ENCODE peak calls at places on chromosome 6, in four cellular contexts. Q is NT2/D1, A is WTC11, F is NCI-H2081 treated with DMSO at 0.1 percent for 48 hours. L is an unnamed sample.

GRCh38 chr6:31007694-31008093 is 2.6 kb upstream of the MUC22 start:
- DNase-seq in Q (no peak), A (no peak), F (no peak), L (no peak)

GRCh38 chr6:34248727-34249468 is at the start of gene SMIM29:
- DNase-seq in Q (peak; percentile 90), A (peak; percentile 98), F (peak; percentile 79), L (no peak)

GRCh38 chr6:26075063-26075717 is 12.0 kb upstream of the HFE start:
- DNase-seq in Q (no peak), A (peak; percentile 46), F (no peak), L (no peak)

GRCh38 chr6:43628392-43629103 is 516 bp downstream of the GTPBP2 start:
- DNase-seq in Q (no peak), A (peak; percentile 54), F (no peak), L (no peak)

GRCh38 chr6:11890849-11891248 is 112.2 kb upstream of the ADTRP start:
- DNase-seq in Q (no peak), A (no peak), F (no peak), L (no peak)

GRCh38 chr6:150185697-150186096 is 42.9 kb downstream of the PPP1R14C start:
- DNase-seq in Q (no peak), A (no peak), F (no peak), L (no peak)

GRCh38 chr6:37127961-37128862 is 41.7 kb upstream of the PIM1 start:
- DNase-seq in Q (no peak), A (no peak), F (no peak), L (no peak)

GRCh38 chr6:14452567-14453527 is 335.3 kb downstream of the CD83 start:
- DNase-seq in Q (no peak), A (no peak), F (no peak), L (no peak)

GRCh38 chr6:35091353-35092083 is 49.6 kb downstream of the TCP11 start:
- DNase-seq in Q (no peak), A (no peak), F (no peak), L (no peak)

GRCh38 chr6:137975058-137975940 is 108.2 kb downstream of the TNFAIP3 start:
- DNase-seq in Q (no peak), A (no peak), F (no peak), L (no peak)

GRCh38 chr6:87099472-87099871 is 4.6 kb upstream of the CGA start:
- DNase-seq in Q (no peak), A (no peak), F (no peak), L (no peak)

GRCh38 chr6:389622-390021 is 1.9 kb upstream of the IRF4 start:
- DNase-seq in Q (no peak), A (no peak), F (no peak), L (no peak)

GRCh38 chr6:157314705-157315321 is 8.5 kb downstream of the TMEM242 start:
- DNase-seq in Q (peak; percentile 23), A (no peak), F (no peak), L (no peak)

GRCh38 chr6:17178754-17179153 is 76.9 kb downstream of the STMND1 start:
- DNase-seq in Q (no peak), A (no peak), F (no peak), L (no peak)

GRCh38 chr6:22445946-22446345 is 123.4 kb upstream of the HDGFL1 start:
- DNase-seq in Q (no peak), A (no peak), F (no peak), L (no peak)

GRCh38 chr6:34961574-34961973 is 72.5 kb downstream of the ANKS1A start:
- DNase-seq in Q (no peak), A (no peak), F (no peak), L (no peak)

GRCh38 chr6:45640081-45640491 is 262.4 kb upstream of the SUPT3H start:
- DNase-seq in Q (no peak), A (no peak), F (no peak), L (no peak)

GRCh38 chr6:85404497-85405174 is 45.2 kb upstream of the NT5E start:
- DNase-seq in Q (no peak), A (no peak), F (no peak), L (no peak)

GRCh38 chr6:24775520-24776058 is 852 bp downstream of the GMNN start:
- DNase-seq in Q (no peak), A (no peak), F (no peak), L (no peak)

GRCh38 chr6:63643862-63644261 is 8.3 kb downstream of the PHF3 start:
- DNase-seq in Q (no peak), A (no peak), F (no peak), L (no peak)

GRCh38 chr6:42017021-42017643 is 33.2 kb upstream of the TAF8 start:
- DNase-seq in Q (no peak), A (no peak), F (no peak), L (no peak)

GRCh38 chr6:38673397-38674165 is 29.4 kb downstream of the GLO1 start:
- DNase-seq in Q (no peak), A (no peak), F (no peak), L (no peak)

GRCh38 chr6:80003841-80004198 is 629 bp upstream of the TTK start:
- DNase-seq in Q (no peak), A (peak; percentile 16), F (no peak), L (no peak)

GRCh38 chr6:90365565-90366219 is 69.0 kb upstream of the BACH2 start:
- DNase-seq in Q (no peak), A (no peak), F (no peak), L (no peak)

GRCh38 chr6:161303628-161304340 is 29.9 kb upstream of the AGPAT4 start:
- DNase-seq in Q (no peak), A (no peak), F (no peak), L (no peak)

GRCh38 chr6:43951063-43951755 is 176.0 kb downstream of the MRPL14 start:
- DNase-seq in Q (no peak), A (peak; percentile 90), F (no peak), L (peak; percentile 61)

GRCh38 chr6:27374824-27375612 is 13.5 kb upstream of the ZNF391 start:
- DNase-seq in Q (peak; percentile 59), A (peak; percentile 91), F (peak; percentile 54), L (peak; percentile 80)

GRCh38 chr6:44499609-44500008 is 112.1 kb downstream of the CDC5L start:
- DNase-seq in Q (no peak), A (no peak), F (no peak), L (no peak)

GRCh38 chr6:3402310-3403243 is 54.3 kb downstream of the SLC22A23 start:
- DNase-seq in Q (no peak), A (no peak), F (no peak), L (no peak)

GRCh38 chr6:153131037-153131981 is at the start of gene RGS17:
- DNase-seq in Q (peak; percentile 50), A (peak; percentile 77), F (no peak), L (no peak)

GRCh38 chr6:43667245-43668150 is 20.1 kb downstream of the MRPS18A start:
- DNase-seq in Q (no peak), A (peak; percentile 88), F (peak; percentile 4), L (no peak)

GRCh38 chr6:165988306-165988756 is 179.3 kb downstream of the TBXT start:
- DNase-seq in Q (no peak), A (peak; percentile 56), F (no peak), L (no peak)

GRCh38 chr6:143099647-143100046 is 39.0 kb downstream of the AIG1 start:
- DNase-seq in Q (no peak), A (no peak), F (peak; percentile 35), L (no peak)

GRCh38 chr6:157019733-157020132 is 242.6 kb downstream of the ARID1B start:
- DNase-seq in Q (no peak), A (no peak), F (no peak), L (no peak)

L was measured in iPS DF 19.7.